ENCODE peak calls at places on chromosomes 11 and 22, in five cellular contexts. Z, S, I, T and J are unnamed samples.

GRCh38 chr11:76574406-76574805 is 96.1 kb downstream of the LRRC32 start:
- DNase-seq in I (no peak), T (no peak), S (no peak), Z (no peak), J (no peak)

GRCh38 chr11:112469376-112469775 is 208.7 kb upstream of the PLET1 start:
- DNase-seq in S (no peak), I (no peak), T (no peak), Z (no peak), J (no peak)

GRCh38 chr11:67665537-67666302 is 8.7 kb downstream of the ALDH3B2 start:
- DNase-seq in T (no peak), Z (peak; percentile 44), I (no peak), S (peak; percentile 78), J (no peak)

GRCh38 chr22:38504731-38505594 is 1.1 kb downstream of the DDX17 start:
- DNase-seq in T (peak; percentile 56), Z (peak; percentile 84), I (peak; percentile 60), S (peak; percentile 63), J (no peak)

GRCh38 chr11:14519692-14520085 is 497 bp downstream of the PSMA1 start:
- DNase-seq in I (peak; percentile 57), Z (no peak), S (no peak), T (no peak), J (no peak)

GRCh38 chr11:63508009-63508408 is 2.1 kb downstream of the LGALS12 start:
- DNase-seq in S (peak; percentile 77), I (peak; percentile 12), Z (peak; percentile 80), T (peak; percentile 49), J (no peak)

GRCh38 chr11:67435727-67436458 is 1.6 kb downstream of the PTPRCAP start:
- DNase-seq in Z (peak; percentile 50), I (no peak), T (no peak), S (no peak), J (no peak)

GRCh38 chr11:101870510-101870909 is 44.3 kb upstream of the CEP126 start:
- DNase-seq in I (peak; percentile 81), S (no peak), Z (no peak), T (no peak), J (no peak)

GRCh38 chr22:23824476-23825245 is 14.1 kb downstream of the DERL3 start:
- DNase-seq in I (no peak), T (no peak), Z (no peak), S (no peak), J (no peak)

GRCh38 chr11:124919836-124920755 is 1.0 kb downstream of the HEPN1 start:
- DNase-seq in I (no peak), S (no peak), T (no peak), Z (no peak), J (no peak)

GRCh38 chr11:20355221-20356219 is 8.0 kb upstream of the HTATIP2 start:
- DNase-seq in S (peak; percentile 35), I (peak; percentile 68), T (no peak), Z (peak; percentile 53), J (no peak)

GRCh38 chr11:121291896-121292502 is 572 bp upstream of the SC5D start:
- DNase-seq in I (no peak), S (no peak), T (no peak), Z (peak; percentile 16), J (no peak)

GRCh38 chr11:8222820-8223512 is 40.7 kb downstream of the LMO1 start:
- DNase-seq in Z (no peak), T (no peak), I (no peak), S (no peak), J (no peak)

GRCh38 chr11:19931141-19931767 is 218.6 kb downstream of the NAV2 start:
- DNase-seq in Z (no peak), S (no peak), I (no peak), T (no peak), J (no peak)

GRCh38 chr22:47797546-47797945 is 1035.1 kb downstream of the TBC1D22A start:
- DNase-seq in S (no peak), Z (no peak), I (no peak), T (no peak), J (no peak)

GRCh38 chr11:27468643-27469332 is 3.8 kb downstream of the LGR4 start:
- DNase-seq in T (no peak), S (no peak), Z (peak; percentile 19), I (peak; percentile 84), J (no peak)

GRCh38 chr11:12921580-12922157 is 87.4 kb upstream of the RASSF10 start:
- DNase-seq in I (no peak), Z (no peak), S (no peak), T (no peak), J (no peak)

GRCh38 chr22:47036936-47037485 is 274.6 kb downstream of the TBC1D22A start:
- DNase-seq in T (no peak), S (no peak), I (no peak), Z (no peak), J (no peak)

GRCh38 chr11:2171531-2171930 is at the start of gene TH:
- DNase-seq in T (no peak), I (no peak), S (no peak), Z (no peak), J (no peak)
- TF ChIP-seq CTCF in T (no peak), I (no peak), S (no peak), Z (no peak), J (no peak)

GRCh38 chr11:69950120-69950519 is 128.0 kb upstream of the ANO1 start:
- DNase-seq in I (peak; percentile 26), Z (no peak), T (no peak), S (no peak), J (no peak)
- TF ChIP-seq CTCF in I (peak; percentile 39), Z (peak; percentile 6), T (peak; percentile 46), S (no peak), J (no peak)

GRCh38 chr11:117443269-117444186 is 115.9 kb downstream of the CEP164 start:
- DNase-seq in T (peak; percentile 56), Z (peak; percentile 39), S (peak; percentile 34), I (peak; percentile 32), J (no peak)
- TF ChIP-seq CTCF in T (peak; percentile 75), Z (peak; percentile 29), S (no peak), I (peak; percentile 50), J (no peak)

DNA sequence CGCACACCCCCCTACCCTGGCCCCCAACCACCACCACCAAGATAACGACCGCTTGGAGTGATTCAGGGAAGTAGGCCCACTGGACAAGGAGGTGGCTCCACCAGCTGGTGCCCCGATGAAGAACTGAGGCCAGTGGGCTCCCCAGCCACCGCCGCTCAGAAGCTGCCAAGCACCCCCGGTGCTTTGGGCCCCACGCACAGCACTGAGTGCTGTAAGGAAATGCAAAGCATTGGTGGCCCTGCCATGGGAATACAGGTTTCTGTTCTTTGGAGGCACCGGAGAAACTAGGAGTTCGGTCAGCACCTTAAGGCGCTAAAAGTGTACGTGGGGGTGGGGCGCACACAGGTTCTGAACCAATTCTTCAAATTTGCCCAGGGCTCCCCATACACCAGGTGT is 664 bp upstream of the PRSS23 start:
- DNase-seq in T (no peak), I (no peak), Z (no peak), S (no peak), J (no peak)
- TF ChIP-seq CTCF in T (peak; percentile 24), I (no peak), Z (no peak), S (no peak), J (no peak)

DNA sequence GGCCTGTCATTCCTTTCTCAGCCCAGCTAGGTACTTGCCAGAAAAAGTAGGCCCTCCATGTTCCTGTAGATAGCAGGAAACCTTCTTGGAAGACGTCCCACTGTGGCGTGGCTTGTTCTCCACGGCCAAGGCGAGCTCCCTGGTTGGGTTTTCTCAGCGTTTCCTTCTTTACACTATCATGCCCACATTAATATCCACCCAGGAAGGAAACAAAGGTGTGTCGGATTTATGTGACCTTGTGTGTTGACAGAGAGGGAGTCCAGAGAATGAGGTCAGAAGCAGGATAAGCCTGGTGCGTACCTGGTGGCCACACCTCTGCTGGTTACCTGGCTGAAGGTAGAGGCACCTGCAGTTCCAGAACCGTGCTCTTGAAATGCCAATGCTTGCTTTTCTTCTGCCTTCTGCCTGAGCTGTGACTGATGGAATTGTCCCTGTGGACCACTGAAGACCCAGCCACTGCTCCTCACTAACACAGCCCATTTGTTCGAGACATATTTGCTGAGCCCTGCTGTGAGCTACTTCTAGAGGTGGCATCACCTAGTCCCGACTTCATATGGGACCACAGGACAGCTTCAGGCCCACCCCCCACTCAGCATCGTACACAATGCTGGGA is 7.9 kb downstream of the ASPHD2 start:
- DNase-seq in T (no peak), S (peak; percentile 91), I (no peak), Z (no peak), J (no peak)
- TF ChIP-seq CTCF in T (no peak), S (no peak), I (no peak), Z (no peak), J (no peak)

DNA sequence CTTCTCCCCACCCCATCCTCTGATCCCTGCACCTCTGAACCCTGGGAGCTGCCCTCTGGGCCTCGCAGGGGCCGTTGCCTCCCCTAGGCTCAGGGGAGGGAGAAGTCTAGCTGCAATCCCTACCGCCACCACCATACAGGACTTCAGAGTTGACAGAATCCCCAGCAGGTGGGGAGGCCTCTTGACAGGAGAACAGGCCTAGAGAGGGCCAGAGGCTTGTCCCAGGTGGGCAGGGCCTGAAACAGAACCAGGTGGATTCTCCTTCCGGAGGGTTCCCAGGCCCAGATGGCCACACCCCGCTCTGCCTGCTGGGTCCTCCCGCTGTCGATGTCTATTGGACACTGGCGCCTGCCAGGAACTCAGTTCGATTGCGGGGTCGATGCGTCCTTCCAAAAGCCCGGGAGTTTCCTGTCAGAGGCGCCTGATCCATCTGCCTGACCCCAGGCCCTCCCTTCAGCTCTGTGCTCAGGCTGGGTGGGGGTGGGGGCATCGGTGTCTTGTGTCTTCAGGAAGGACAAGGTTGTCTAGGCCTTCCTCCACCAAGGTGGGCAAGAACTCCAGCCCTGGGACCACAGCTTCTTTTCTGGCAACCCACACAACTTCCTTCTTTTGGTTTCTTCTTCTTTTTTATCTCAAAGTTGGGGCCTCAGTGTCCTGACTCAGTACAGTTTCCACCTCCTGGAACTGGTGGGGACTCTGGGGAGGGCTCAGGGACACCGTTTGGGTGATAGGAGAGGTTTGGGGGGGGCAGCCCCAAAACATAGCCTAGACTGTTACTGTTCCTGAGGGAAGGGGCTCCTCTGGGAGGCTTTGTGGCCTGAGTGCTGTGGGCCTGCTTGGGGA is 6.4 kb downstream of the STARD10 start:
- DNase-seq in Z (no peak), S (no peak), T (no peak), I (no peak), J (no peak)
- TF ChIP-seq CTCF in Z (no peak), S (no peak), T (no peak), I (peak; percentile 14), J (no peak)